ENCODE peak calls at places on chromosomes 4 and X, in four cellular contexts. F, Y, Q and P are unnamed samples.

GRCh38 chr4:95381843-95382580 is 166.8 kb downstream of the UNC5C start:
- DNase-seq in Y (no peak), Q (no peak), F (no peak), P (no peak)

GRCh38 chr4:61202638-61203495 is 2.7 kb downstream of the ADGRL3 start:
- DNase-seq in Y (no peak), Q (peak; percentile 60), F (no peak), P (peak; percentile 52)

GRCh38 chr4:83771113-83771705 is 235.3 kb downstream of the GPAT3 start:
- DNase-seq in F (peak; percentile 60), Y (no peak), Q (peak; percentile 50), P (peak; percentile 74)

GRCh38 chr4:16663722-16664121 is 234.7 kb downstream of the LDB2 start:
- DNase-seq in Q (no peak), F (no peak), Y (no peak), P (peak; percentile 40)

GRCh38 chr4:32775049-32775448 is 2054.9 kb downstream of the PCDH7 start:
- DNase-seq in Y (no peak), F (no peak), Q (peak; percentile 57), P (peak; percentile 50)

GRCh38 chr4:143338313-143338712 is 1.6 kb downstream of the GAB1 start:
- DNase-seq in F (no peak), Q (no peak), Y (no peak), P (no peak)

GRCh38 chr4:61716437-61716836 is 516.3 kb downstream of the ADGRL3 start:
- DNase-seq in Q (no peak), Y (no peak), F (no peak), P (no peak)

GRCh38 chr4:22596384-22596783 is 80.5 kb upstream of the ADGRA3 start:
- DNase-seq in Y (no peak), F (no peak), Q (no peak), P (no peak)

GRCh38 chr4:101102114-101102752 is 245.1 kb downstream of the PPP3CA start:
- DNase-seq in Q (no peak), Y (no peak), F (peak; percentile 87), P (peak; percentile 92)

GRCh38 chr4:26459756-26460530 is 30.3 kb downstream of the CCKAR start:
- DNase-seq in Q (no peak), Y (no peak), F (peak; percentile 90), P (peak; percentile 28)

GRCh38 chrX:53711446-53711845 is 24.9 kb upstream of the HUWE1 start:
- DNase-seq in Q (no peak), Y (no peak), F (no peak), P (no peak)

GRCh38 chr4:185709802-185710486 is 102.0 kb downstream of the SORBS2 start:
- DNase-seq in F (no peak), Y (no peak), Q (no peak), P (peak; percentile 48)

GRCh38 chr4:1676605-1677525 is 7.2 kb downstream of the FAM53A start:
- DNase-seq in Y (no peak), Q (no peak), F (no peak), P (no peak)

GRCh38 chr4:82421796-82422560 is 8.3 kb downstream of the HNRNPDL start:
- DNase-seq in Q (no peak), F (no peak), Y (no peak), P (no peak)

GRCh38 chr4:38717604-38718003 is 53.6 kb downstream of the KLF3 start:
- DNase-seq in F (peak; percentile 31), Q (no peak), Y (no peak), P (peak; percentile 49)

GRCh38 chrX:130053236-130053635 is 57.1 kb downstream of the ELF4 start:
- DNase-seq in F (no peak), Y (no peak), Q (no peak), P (no peak)

GRCh38 chrX:3326721-3327120 is 19.7 kb downstream of the MXRA5 start:
- DNase-seq in Y (no peak), Q (no peak), F (peak; percentile 10), P (no peak)

GRCh38 chr4:184417802-184418511 is 56.4 kb downstream of the IRF2 start:
- DNase-seq in Y (no peak), Q (no peak), F (peak; percentile 94), P (peak; percentile 55)

GRCh38 chr4:40822781-40823180 is 73.0 kb downstream of the NSUN7 start:
- DNase-seq in Q (no peak), F (no peak), Y (no peak), P (no peak)

GRCh38 chrX:129743835-129744234 is 5.1 kb downstream of the XPNPEP2 start:
- DNase-seq in Q (no peak), Y (no peak), F (no peak), P (no peak)

GRCh38 chr4:45663495-45664148 is 460.2 kb downstream of the GABRG1 start:
- DNase-seq in Q (no peak), F (no peak), Y (no peak), P (no peak)

GRCh38 chrX:69032601-69033000 is 132.7 kb downstream of the PJA1 start:
- DNase-seq in F (peak; percentile 15), Y (no peak), Q (no peak), P (no peak)

GRCh38 chr4:103201724-103202123 is 3.6 kb upstream of the CENPE start:
- DNase-seq in F (no peak), Y (no peak), Q (peak; percentile 5), P (no peak)

GRCh38 chr4:84579410-84579791 is 3.5 kb upstream of the CDS1 start:
- DNase-seq in Q (peak; percentile 66), Y (no peak), F (no peak), P (no peak)

GRCh38 chr4:40247350-40247749 is 50.5 kb downstream of the RHOH start:
- DNase-seq in F (no peak), Y (peak; percentile 60), Q (no peak), P (no peak)

GRCh38 chrX:124282580-124282979 is 49.9 kb upstream of the TEX13D start:
- DNase-seq in Y (no peak), F (no peak), Q (no peak), P (no peak)

DNA sequence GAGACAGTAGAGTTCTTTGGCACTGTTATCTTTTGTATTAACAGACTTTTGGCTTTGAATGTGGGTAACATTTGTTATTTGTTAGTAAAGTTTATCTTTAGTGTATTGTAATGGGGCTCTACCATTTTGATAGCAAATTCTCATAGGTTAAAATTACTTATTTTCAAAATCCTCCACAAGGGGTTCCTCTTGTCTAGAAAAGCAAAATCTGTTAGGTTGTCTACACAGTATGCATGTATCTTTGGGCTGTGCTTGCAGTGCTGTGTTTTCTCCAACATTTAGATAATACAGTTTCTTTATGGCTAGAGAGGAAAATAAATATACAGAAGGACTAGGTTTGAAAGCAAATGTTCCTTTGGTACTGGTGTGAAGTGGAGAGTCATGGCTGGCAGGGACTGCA is 40.2 kb downstream of the POLR2B start:
- DNase-seq in Q (no peak), F (peak; percentile 19), Y (no peak), P (peak; percentile 42)
- TF ChIP-seq CTCF in Q (no peak), F (peak; percentile 32), Y (no peak), P (no peak)

DNA sequence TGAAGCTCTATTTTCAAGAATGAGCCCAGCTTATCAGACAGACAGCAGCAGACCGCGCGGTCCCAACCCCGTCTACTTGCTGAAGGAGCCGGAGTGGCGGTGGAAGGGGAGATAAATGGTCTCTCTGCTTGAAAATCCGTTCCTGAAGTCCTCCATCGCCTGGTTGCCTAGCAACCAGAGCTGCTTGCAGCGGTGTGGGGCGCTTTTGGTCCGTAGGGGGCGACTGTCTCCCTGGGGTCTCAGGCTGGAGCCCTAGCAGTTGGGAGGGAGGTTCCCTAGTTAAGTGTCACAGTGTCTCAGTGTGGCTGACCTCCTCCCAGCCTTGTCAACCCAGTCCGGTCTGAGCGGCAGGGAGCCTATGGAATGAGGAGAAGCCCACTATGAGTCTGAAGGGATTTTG is 8.3 kb upstream of the DLG3 start:
- DNase-seq in Q (peak; percentile 86), F (no peak), Y (no peak), P (peak; percentile 24)
- TF ChIP-seq CTCF in Q (peak; percentile 53), F (no peak), Y (no peak), P (peak; percentile 13)

GRCh38 chr4:178577933-178578332 is 1135.7 kb upstream of the AGA start:
- DNase-seq in Q (peak; percentile 44), F (no peak), Y (no peak), P (no peak)
- TF ChIP-seq CTCF in Q (peak; percentile 66), F (no peak), Y (no peak), P (no peak)

DNA sequence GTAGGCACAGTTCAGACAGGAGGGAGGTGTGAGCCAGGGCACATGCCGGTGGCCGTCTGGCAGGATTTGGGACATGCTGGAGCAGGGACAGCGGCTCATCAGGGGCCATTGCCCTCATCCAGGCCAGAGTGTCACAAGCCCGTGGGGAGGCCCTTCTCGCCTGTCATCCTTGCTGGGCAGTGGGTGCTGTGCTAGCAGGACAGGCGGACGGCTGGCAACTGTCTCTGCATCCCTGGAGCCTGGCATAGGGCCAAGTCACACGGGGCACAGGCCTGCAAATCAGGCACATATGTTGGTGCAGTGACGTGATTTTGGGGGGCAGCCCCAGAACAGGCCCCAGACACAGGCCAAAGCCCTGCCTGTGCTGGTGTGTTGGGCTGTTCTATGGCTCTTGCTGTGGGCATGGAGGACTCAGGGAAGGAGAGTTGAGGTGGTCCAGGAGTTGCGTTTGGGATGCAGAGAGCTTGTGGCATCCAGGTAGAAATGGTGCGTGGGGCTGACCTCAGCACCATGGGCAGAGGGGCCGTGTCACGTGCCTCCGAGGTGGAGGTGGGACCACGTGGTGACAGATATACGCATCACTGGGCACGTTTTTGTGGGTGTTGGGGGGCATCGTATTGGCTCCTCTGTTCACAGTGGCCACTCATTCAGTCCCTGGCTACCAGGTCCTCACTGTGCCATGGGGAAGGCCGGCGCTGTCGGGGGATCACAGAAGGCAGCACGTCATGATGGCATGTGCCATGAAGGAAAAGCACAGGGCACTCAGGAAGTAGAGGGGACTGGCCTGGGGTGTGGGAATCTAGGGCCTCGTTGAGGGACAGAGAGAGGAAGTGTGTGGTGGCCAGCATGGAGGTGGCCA is 14.6 kb upstream of the MSANTD1 start:
- DNase-seq in Q (no peak), Y (no peak), F (no peak), P (no peak)
- TF ChIP-seq CTCF in Q (no peak), Y (no peak), F (no peak), P (no peak)